ENCODE peak calls at places on chromosome 1, in eight cellular contexts. T is mammary epithelial cell; D is psoas muscle; M is WERI-Rb-1; V is transverse colon; F is CD8-positive, alpha-beta T cell; G is adrenal gland; P is HCT116. N is an unnamed sample.

GRCh38 chr1:108049083-108049819 is 84.3 kb upstream of the VAV3 start:
- DNase-seq in T (peak; percentile 12), D (no peak), M (peak; percentile 30), V (no peak), F (no peak), G (peak; percentile 65), P (no peak), N (no peak)

GRCh38 chr1:61531725-61532124 is 193.2 kb downstream of the TM2D1 start:
- DNase-seq in T (no peak), D (no peak), M (no peak), V (no peak), F (no peak), G (no peak), P (no peak), N (no peak)

GRCh38 chr1:36475341-36475740 is 7.4 kb downstream of the CSF3R start:
- DNase-seq in T (no peak), D (no peak), M (no peak), V (no peak), F (no peak), G (no peak), P (no peak), N (no peak)

GRCh38 chr1:39317910-39318633 is 113.6 kb downstream of the MACF1 start:
- DNase-seq in T (no peak), D (no peak), M (no peak), V (peak; percentile 29), F (no peak), G (no peak), P (no peak), N (no peak)

GRCh38 chr1:222079546-222079945 is 337.7 kb upstream of the DUSP10 start:
- DNase-seq in T (no peak), D (no peak), M (no peak), V (no peak), F (no peak), G (no peak), P (no peak), N (no peak)

GRCh38 chr1:2018217-2019161 is 656 bp upstream of the GABRD start:
- DNase-seq in T (no peak), D (no peak), M (no peak), V (no peak), F (no peak), G (no peak), P (no peak), N (no peak)

GRCh38 chr1:221031890-221032222 is 152.6 kb downstream of the HLX start:
- DNase-seq in T (no peak), D (no peak), M (no peak), V (no peak), F (no peak), G (no peak), P (no peak), N (no peak)

GRCh38 chr1:55067022-55067781 is 27.9 kb downstream of the PCSK9 start:
- DNase-seq in T (no peak), D (peak; percentile 92), M (no peak), V (no peak), F (no peak), G (no peak), P (no peak), N (no peak)

GRCh38 chr1:53182111-53182593 is 14.5 kb upstream of the CPT2 start:
- DNase-seq in T (peak; percentile 51), D (peak; percentile 88), M (peak; percentile 86), V (peak; percentile 92), F (peak; percentile 58), G (peak; percentile 93), P (peak; percentile 80), N (peak; percentile 78)

GRCh38 chr1:202860744-202861419 is 28.1 kb downstream of the RABIF start:
- DNase-seq in T (peak; percentile 74), D (peak; percentile 57), M (peak; percentile 86), V (peak; percentile 88), F (no peak), G (peak; percentile 55), P (peak; percentile 38), N (peak; percentile 89)

GRCh38 chr1:63475761-63476160 is 47.3 kb downstream of the ITGB3BP start:
- DNase-seq in T (no peak), D (no peak), M (no peak), V (no peak), F (no peak), G (no peak), P (no peak), N (no peak)

GRCh38 chr1:53725238-53725689 is 13.7 kb downstream of the GLIS1 start:
- DNase-seq in T (peak; percentile 4), D (no peak), M (peak; percentile 73), V (no peak), F (no peak), G (no peak), P (no peak), N (no peak)

GRCh38 chr1:10787274-10787673 is 9.2 kb downstream of the CASZ1 start:
- DNase-seq in T (no peak), D (no peak), M (no peak), V (no peak), F (no peak), G (no peak), P (no peak), N (no peak)

GRCh38 chr1:119582801-119583200 is 65.3 kb downstream of the ZNF697 start:
- DNase-seq in T (peak; percentile 78), D (no peak), M (peak; percentile 53), V (peak; percentile 34), F (no peak), G (peak; percentile 63), P (peak; percentile 48), N (peak; percentile 56)

GRCh38 chr1:169240449-169241242 is 127.0 kb downstream of the NME7 start:
- DNase-seq in T (peak; percentile 42), D (no peak), M (no peak), V (no peak), F (no peak), G (no peak), P (no peak), N (no peak)

GRCh38 chr1:236220473-236220872 is 61.3 kb downstream of the ERO1B start:
- DNase-seq in T (no peak), D (no peak), M (no peak), V (no peak), F (no peak), G (no peak), P (no peak), N (no peak)

GRCh38 chr1:71788113-71788512 is 494.2 kb downstream of the NEGR1 start:
- DNase-seq in T (no peak), D (no peak), M (no peak), V (no peak), F (no peak), G (no peak), P (no peak), N (no peak)

GRCh38 chr1:1964811-1965210 is 38.8 kb downstream of the CFAP74 start:
- DNase-seq in T (no peak), D (no peak), M (no peak), V (no peak), F (no peak), G (no peak), P (no peak), N (no peak)

GRCh38 chr1:7265771-7266371 is 480.6 kb downstream of the CAMTA1 start:
- DNase-seq in T (peak; percentile 98), D (no peak), M (no peak), V (peak; percentile 92), F (no peak), G (peak; percentile 95), P (peak; percentile 98), N (no peak)

GRCh38 chr1:154469844-154470417 is 32.1 kb upstream of the TDRD10 start:
- DNase-seq in T (no peak), D (no peak), M (no peak), V (no peak), F (no peak), G (no peak), P (no peak), N (no peak)

GRCh38 chr1:204791453-204792366 is 79.0 kb upstream of the NFASC start:
- DNase-seq in T (peak; percentile 14), D (peak; percentile 73), M (peak; percentile 98), V (peak; percentile 81), F (peak; percentile 63), G (peak; percentile 90), P (peak; percentile 72), N (peak; percentile 60)

GRCh38 chr1:77143529-77144121 is 75.6 kb downstream of the PIGK start:
- DNase-seq in T (no peak), D (no peak), M (no peak), V (no peak), F (no peak), G (no peak), P (no peak), N (no peak)

GRCh38 chr1:8818325-8818775 is 910 bp upstream of the RERE start:
- DNase-seq in T (peak; percentile 84), D (no peak), M (no peak), V (peak; percentile 46), F (no peak), G (peak; percentile 89), P (peak; percentile 42), N (no peak)

GRCh38 chr1:4367230-4367629 is 287.2 kb upstream of the AJAP1 start:
- DNase-seq in T (no peak), D (no peak), M (peak; percentile 56), V (no peak), F (no peak), G (no peak), P (no peak), N (no peak)

GRCh38 chr1:4366091-4366490 is 288.3 kb upstream of the AJAP1 start:
- DNase-seq in T (no peak), D (no peak), M (no peak), V (no peak), F (no peak), G (no peak), P (no peak), N (no peak)

GRCh38 chr1:4362314-4363044 is 291.9 kb upstream of the AJAP1 start:
- DNase-seq in T (no peak), D (no peak), M (peak; percentile 54), V (no peak), F (no peak), G (no peak), P (no peak), N (no peak)
- H3K9me3 ChIP-seq in T (peaks cover 27% of the 10 kb centered on the region), D (no peaks in the 10 kb centered on the region), M (peaks cover 3% of the 10 kb centered on the region), V (no peaks in the 10 kb centered on the region), F (no peaks in the 10 kb centered on the region), G (no peaks in the 10 kb centered on the region), P (no peaks in the 10 kb centered on the region), N (no peaks in the 10 kb centered on the region)

DNA sequence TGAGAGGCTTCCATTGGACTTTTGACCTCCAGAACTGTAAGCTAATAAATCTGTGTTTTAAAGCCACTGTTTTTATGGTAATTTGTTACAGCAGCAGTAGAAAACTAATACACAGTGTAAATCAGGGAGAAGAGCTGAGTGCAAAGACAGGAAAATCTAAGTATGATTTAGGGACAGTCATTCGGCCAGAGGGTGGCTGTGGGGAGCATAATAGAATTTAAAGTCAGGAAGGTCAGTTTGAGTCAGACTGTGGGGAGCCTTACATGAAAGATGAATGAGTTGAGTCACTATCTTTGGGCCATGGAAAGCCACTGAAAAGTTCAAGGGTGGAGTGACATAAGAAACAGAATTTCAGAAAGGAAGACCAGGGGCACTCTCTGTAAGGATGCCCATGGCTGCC is 52.4 kb upstream of the SSX2IP start:
- DNase-seq in T (peak; percentile 33), D (no peak), M (no peak), V (no peak), F (no peak), G (no peak), P (no peak), N (no peak)
- TF ChIP-seq CTCF in T (no peak), D (no peak), M (no peak), V (no peak), F (no peak), G (no peak), P (no peak), N (no peak)

GRCh38 chr1:101238681-101239094 is 1.9 kb downstream of the S1PR1 start:
- DNase-seq in T (peak; percentile 83), D (peak; percentile 88), M (peak; percentile 81), V (peak; percentile 81), F (peak; percentile 76), G (peak; percentile 92), P (peak; percentile 71), N (peak; percentile 89)
- H3K4me3 ChIP-seq in T (no peak overlapping the region), D (peak overlapping the region; percentile 79), M (no peak overlapping the region), V (no peak overlapping the region), F (peak overlapping the region; percentile 50), G (no peak overlapping the region), P (no peak overlapping the region), N (peak overlapping the region; percentile 64)

GRCh38 chr1:18417317-18418269 is 63.1 kb upstream of the KLHDC7A start:
- DNase-seq in T (no peak), D (no peak), M (no peak), V (no peak), F (no peak), G (no peak), P (no peak), N (no peak)
- H3K9me3 ChIP-seq in T (peaks cover 13% of the 10 kb centered on the region), D (no peaks in the 10 kb centered on the region), M (peaks cover 3% of the 10 kb centered on the region), V (no peaks in the 10 kb centered on the region), F (no peaks in the 10 kb centered on the region), G (no peaks in the 10 kb centered on the region), P (no peaks in the 10 kb centered on the region), N (no peaks in the 10 kb centered on the region)

N was measured in left lung.